ENCODE peak calls at places on chromosomes 4 and X, in six cellular contexts. P is choroid plexus epithelial cell, W is islet precursor cell, A is sigmoid colon, Q is PC-3, K is NCI-H1092 treated with DMSO at 0.1 percent for 48 hours. B is an unnamed sample.

GRCh38 chr4:30600246-30600645 is 119.9 kb upstream of the PCDH7 start:
- DNase-seq in P (peak; percentile 17), W (peak; percentile 62), A (no peak), Q (peak; percentile 6), K (no peak), B (no peak)

GRCh38 chr4:179097741-179098140 is 1655.5 kb upstream of the AGA start:
- DNase-seq in P (no peak), W (no peak), A (no peak), Q (peak; percentile 23), K (no peak), B (no peak)

GRCh38 chr4:44583393-44583792 is 68.0 kb downstream of the YIPF7 start:
- DNase-seq in P (no peak), W (peak; percentile 59), A (no peak), Q (peak; percentile 10), K (peak; percentile 1), B (no peak)

GRCh38 chr4:28886934-28887333 is 1833.2 kb upstream of the PCDH7 start:
- DNase-seq in P (no peak), W (peak; percentile 53), A (no peak), Q (peak; percentile 64), K (no peak), B (no peak)

GRCh38 chr4:68463796-68464195 is 16.5 kb downstream of the TMPRSS11E start:
- DNase-seq in P (no peak), W (no peak), A (no peak), Q (peak; percentile 98), K (no peak), B (no peak)

GRCh38 chrX:68571292-68572256 is 72.7 kb downstream of the YIPF6 start:
- DNase-seq in P (peak; percentile 67), W (peak; percentile 52), A (no peak), Q (peak; percentile 86), K (no peak), B (no peak)

GRCh38 chr4:146049802-146050201 is 111.2 kb upstream of the ZNF827 start:
- DNase-seq in P (no peak), W (no peak), A (no peak), Q (no peak), K (no peak), B (no peak)

GRCh38 chr4:2797188-2797544 is 4.3 kb downstream of the SH3BP2 start:
- DNase-seq in P (no peak), W (peak; percentile 42), A (peak; percentile 55), Q (no peak), K (no peak), B (peak; percentile 76)

GRCh38 chr4:122090989-122091388 is 61.1 kb upstream of the BLTP1 start:
- DNase-seq in P (no peak), W (no peak), A (no peak), Q (no peak), K (no peak), B (no peak)

GRCh38 chrX:16282209-16282608 is 114.9 kb downstream of the MAGEB17 start:
- DNase-seq in P (no peak), W (no peak), A (no peak), Q (peak; percentile 4), K (no peak), B (no peak)

GRCh38 chr4:80709082-80709869 is 321.2 kb upstream of the BMP3 start:
- DNase-seq in P (no peak), W (no peak), A (no peak), Q (peak; percentile 43), K (no peak), B (no peak)

GRCh38 chrX:38215141-38215540 is 5.5 kb downstream of the SRPX start:
- DNase-seq in P (no peak), W (no peak), A (no peak), Q (peak; percentile 55), K (no peak), B (no peak)

GRCh38 chr4:110344165-110344564 is 131.8 kb upstream of the ENPEP start:
- DNase-seq in P (peak; percentile 68), W (no peak), A (no peak), Q (peak; percentile 52), K (no peak), B (no peak)

GRCh38 chr4:26566027-26566578 is 17.8 kb upstream of the TBC1D19 start:
- DNase-seq in P (no peak), W (no peak), A (no peak), Q (peak; percentile 56), K (no peak), B (no peak)

GRCh38 chrX:153443476-153444332 is 2.2 kb downstream of the TREX2 start:
- DNase-seq in P (no peak), W (no peak), A (peak; percentile 46), Q (peak; percentile 47), K (no peak), B (no peak)

GRCh38 chr4:183029365-183029764 is 69.7 kb upstream of the WWC2 start:
- DNase-seq in P (no peak), W (no peak), A (no peak), Q (no peak), K (no peak), B (no peak)

GRCh38 chr4:138736362-138736761 is 279.2 kb upstream of the NOCT start:
- DNase-seq in P (peak; percentile 38), W (no peak), A (no peak), Q (peak; percentile 62), K (no peak), B (no peak)